ENCODE peak calls at places on chromosomes 13 and 19, in five cellular contexts. One of them, this sample, is unnamed.

GRCh38 chr13:25901460-25902376 is 150.1 kb downstream of the SHISA2 start:
- DNase-seq in GM23248: no peak
- DNase-seq in IMR-90: peak; percentile 11
- DNase-seq in neuronal stem cell: no peak
- DNase-seq in trophoblast cell: no peak
- DNase-seq in this sample: no peak

GRCh38 chr19:16594681-16595091 is 22.5 kb upstream of the SLC35E1 start:
- DNase-seq in GM23248: no peak
- DNase-seq in IMR-90: no peak
- DNase-seq in neuronal stem cell: no peak
- DNase-seq in trophoblast cell: no peak
- DNase-seq in this sample: no peak

GRCh38 chr19:18666304-18666703 is 17.2 kb upstream of the CRTC1 start:
- DNase-seq in GM23248: no peak
- DNase-seq in IMR-90: no peak
- DNase-seq in neuronal stem cell: no peak
- DNase-seq in trophoblast cell: no peak
- DNase-seq in this sample: no peak

GRCh38 chr13:43240278-43240677 is 216.9 kb downstream of the DNAJC15 start:
- DNase-seq in GM23248: no peak
- DNase-seq in IMR-90: no peak
- DNase-seq in neuronal stem cell: no peak
- DNase-seq in trophoblast cell: no peak
- DNase-seq in this sample: no peak

GRCh38 chr19:4567584-4568071 is 8.1 kb upstream of the SEMA6B start:
- DNase-seq in GM23248: peak; percentile 41
- DNase-seq in IMR-90: peak; percentile 20
- DNase-seq in neuronal stem cell: peak; percentile 60
- DNase-seq in trophoblast cell: peak; percentile 84
- DNase-seq in this sample: peak; percentile 73

GRCh38 chr13:39269411-39269810 is 231.2 kb downstream of the NHLRC3 start:
- DNase-seq in GM23248: no peak
- DNase-seq in IMR-90: no peak
- DNase-seq in neuronal stem cell: no peak
- DNase-seq in trophoblast cell: no peak
- DNase-seq in this sample: no peak

GRCh38 chr19:29687244-29687896 is 22.1 kb downstream of the PLEKHF1 start:
- DNase-seq in GM23248: peak; percentile 99
- DNase-seq in IMR-90: peak; percentile 98
- DNase-seq in neuronal stem cell: no peak
- DNase-seq in trophoblast cell: peak; percentile 36
- DNase-seq in this sample: no peak

GRCh38 chr19:40777795-40778044 is 327 bp upstream of the RAB4B start:
- DNase-seq in GM23248: no peak
- DNase-seq in IMR-90: no peak
- DNase-seq in neuronal stem cell: no peak
- DNase-seq in trophoblast cell: no peak
- DNase-seq in this sample: no peak

GRCh38 chr19:47730521-47730889 is 14.8 kb upstream of the NOP53 start:
- DNase-seq in GM23248: no peak
- DNase-seq in IMR-90: no peak
- DNase-seq in neuronal stem cell: no peak
- DNase-seq in trophoblast cell: no peak
- DNase-seq in this sample: no peak
- H3K27ac ChIP-seq in GM23248: no peak overlapping the region
- H3K27ac ChIP-seq in IMR-90: no peak overlapping the region
- H3K27ac ChIP-seq in neuronal stem cell: no peak overlapping the region
- H3K27ac ChIP-seq in trophoblast cell: no peak overlapping the region
- H3K27ac ChIP-seq in this sample: no peak overlapping the region

GRCh38 chr19:54178581-54179261 is 5.8 kb upstream of the TMC4 start:
- DNase-seq in GM23248: peak; percentile 30
- DNase-seq in IMR-90: no peak
- DNase-seq in neuronal stem cell: no peak
- DNase-seq in trophoblast cell: peak; percentile 77
- DNase-seq in this sample: peak; percentile 47
- H3K9ac ChIP-seq in GM23248: no peak overlapping the region
- H3K9ac ChIP-seq in IMR-90: no peak overlapping the region
- H3K9ac ChIP-seq in neuronal stem cell: peak overlapping the region; percentile 34
- H3K9ac ChIP-seq in trophoblast cell: no peak overlapping the region
- H3K9ac ChIP-seq in this sample: no peak overlapping the region

GRCh38 chr19:1720237-1720636 is 33.1 kb upstream of the ONECUT3 start:
- DNase-seq in GM23248: no peak
- DNase-seq in IMR-90: no peak
- DNase-seq in neuronal stem cell: no peak
- DNase-seq in trophoblast cell: no peak
- DNase-seq in this sample: no peak

GRCh38 chr19:1717970-1718264 is 35.4 kb upstream of the ONECUT3 start:
- DNase-seq in GM23248: no peak
- DNase-seq in IMR-90: no peak
- DNase-seq in neuronal stem cell: no peak
- DNase-seq in trophoblast cell: no peak
- DNase-seq in this sample: no peak

GRCh38 chr19:1717200-1717969 is 35.9 kb upstream of the ONECUT3 start:
- DNase-seq in GM23248: no peak
- DNase-seq in IMR-90: no peak
- DNase-seq in neuronal stem cell: no peak
- DNase-seq in trophoblast cell: no peak
- DNase-seq in this sample: no peak

GRCh38 chr19:1718382-1719315 is 34.7 kb upstream of the ONECUT3 start:
- DNase-seq in GM23248: no peak
- DNase-seq in IMR-90: no peak
- DNase-seq in neuronal stem cell: no peak
- DNase-seq in trophoblast cell: no peak
- DNase-seq in this sample: no peak

DNA sequence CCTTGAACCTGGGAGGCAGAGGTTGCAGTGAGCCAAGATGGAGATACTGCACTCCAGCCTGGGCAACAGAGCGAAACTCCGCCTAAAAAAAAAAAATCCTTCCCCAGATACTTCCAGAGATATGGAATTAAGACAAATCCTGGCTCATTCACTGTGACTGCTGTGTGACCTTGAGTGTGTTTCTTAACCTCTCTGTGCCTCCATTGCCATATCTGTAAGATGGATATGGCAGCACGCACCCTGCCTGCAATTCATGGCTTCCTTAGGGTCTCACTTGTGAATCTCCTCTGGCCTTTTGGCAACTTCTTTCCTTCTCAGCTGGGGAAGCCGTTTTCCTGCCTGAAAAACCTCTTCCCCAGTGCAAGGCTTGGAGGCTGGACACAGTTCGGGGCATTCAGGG is 33.8 kb upstream of the ONECUT3 start:
- DNase-seq in GM23248: no peak
- DNase-seq in IMR-90: no peak
- DNase-seq in neuronal stem cell: no peak
- DNase-seq in trophoblast cell: no peak
- DNase-seq in this sample: no peak
- H3K27me3 ChIP-seq in GM23248: peaks cover 41% of the 10 kb centered on the region
- H3K27me3 ChIP-seq in IMR-90: peaks cover 55% of the 10 kb centered on the region
- H3K27me3 ChIP-seq in neuronal stem cell: no peaks in the 10 kb centered on the region
- H3K27me3 ChIP-seq in trophoblast cell: peaks cover 16% of the 10 kb centered on the region
- H3K27me3 ChIP-seq in this sample: peaks cover 9% of the 10 kb centered on the region

GRCh38 chr19:46725036-46725820 is 8.3 kb upstream of the PRKD2 start:
- DNase-seq in GM23248: no peak
- DNase-seq in IMR-90: no peak
- DNase-seq in neuronal stem cell: no peak
- DNase-seq in trophoblast cell: no peak
- DNase-seq in this sample: no peak
- H3K27ac ChIP-seq in GM23248: no peak overlapping the region
- H3K27ac ChIP-seq in IMR-90: no peak overlapping the region
- H3K27ac ChIP-seq in neuronal stem cell: no peak overlapping the region
- H3K27ac ChIP-seq in trophoblast cell: no peak overlapping the region
- H3K27ac ChIP-seq in this sample: no peak overlapping the region

This sample was measured in colonic mucosa.